ENCODE peak calls at places on chromosome 20, in five cellular contexts. Z is sigmoid colon, F is RWPE1, G is right lobe of liver, M is heart right ventricle. S is an unnamed sample.
A peak's percentile ranks its signal among the peaks of the same experiment; 100 is the strongest.

GRCh38 chr20:59121714-59122376 is 41.8 kb upstream of the ZNF831 start:
- DNase-seq in F (no peak), Z (no peak), G (no peak), M (no peak), S (no peak)

GRCh38 chr20:22562620-22563019 is 21.8 kb downstream of the FOXA2 start:
- DNase-seq in G (no peak), M (no peak), F (no peak), Z (no peak), S (no peak)

GRCh38 chr20:19205999-19206398 is 6.4 kb upstream of the SLC24A3 start:
- DNase-seq in Z (peak; percentile 83), M (peak; percentile 61), G (peak; percentile 76), F (peak; percentile 47), S (peak; percentile 72)

GRCh38 chr20:3226093-3226492 is 12.9 kb downstream of the SLC4A11 start:
- DNase-seq in F (no peak), Z (no peak), G (no peak), M (no peak), S (no peak)

GRCh38 chr20:48728042-48728837 is 99.6 kb downstream of the PREX1 start:
- DNase-seq in M (no peak), Z (peak; percentile 69), F (no peak), G (no peak), S (no peak)

GRCh38 chr20:36322131-36322530 is 16.0 kb downstream of the DLGAP4 start:
- DNase-seq in G (peak; percentile 10), Z (no peak), M (no peak), F (no peak), S (no peak)

GRCh38 chr20:5971203-5971602 is 20.8 kb downstream of the MCM8 start:
- DNase-seq in F (no peak), M (no peak), Z (no peak), G (no peak), S (no peak)

GRCh38 chr20:5073154-5074049 is 46.4 kb downstream of the PCNA start:
- DNase-seq in M (peak; percentile 88), Z (peak; percentile 91), G (peak; percentile 96), F (peak; percentile 80), S (peak; percentile 88)

GRCh38 chr20:4261333-4262284 is 246.3 kb upstream of the RNF24 start:
- DNase-seq in Z (no peak), M (no peak), G (no peak), F (peak; percentile 21), S (no peak)

GRCh38 chr20:60341062-60341461 is 382.8 kb downstream of the CDH26 start:
- DNase-seq in G (no peak), F (no peak), Z (no peak), M (no peak), S (no peak)

GRCh38 chr20:22579119-22579427 is 5.3 kb downstream of the FOXA2 start:
- DNase-seq in F (no peak), M (no peak), G (no peak), Z (no peak), S (no peak)

GRCh38 chr20:56867128-56867527 is 238.0 kb downstream of the TFAP2C start:
- DNase-seq in F (no peak), Z (no peak), G (no peak), M (no peak), S (no peak)

GRCh38 chr20:56872620-56873458 is 243.7 kb downstream of the TFAP2C start:
- DNase-seq in M (no peak), Z (no peak), G (no peak), F (no peak), S (no peak)

GRCh38 chr20:56873836-56874235 is 244.7 kb downstream of the TFAP2C start:
- DNase-seq in M (no peak), G (no peak), F (no peak), Z (no peak), S (no peak)

GRCh38 chr20:56871691-56872090 is 242.6 kb downstream of the TFAP2C start:
- DNase-seq in G (no peak), F (no peak), M (no peak), Z (no peak), S (no peak)

DNA sequence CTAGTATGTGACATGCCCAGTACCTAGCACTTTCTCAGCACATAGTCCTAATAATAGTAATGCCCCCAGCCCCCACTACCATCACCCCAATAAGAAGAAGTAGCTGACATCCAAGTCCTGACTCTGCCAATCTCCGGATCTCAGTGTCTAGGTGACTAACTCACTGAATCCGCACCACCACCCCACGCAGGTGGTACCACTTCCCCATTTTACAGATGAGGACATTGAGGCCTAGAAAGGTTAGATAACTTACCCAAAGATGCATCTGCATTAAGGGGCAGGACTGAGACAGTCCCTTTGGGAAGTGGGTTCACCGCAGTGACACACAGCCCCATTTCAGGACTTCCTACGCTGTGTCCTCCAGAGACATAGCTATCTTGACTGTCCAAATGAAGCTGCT is 241.2 kb downstream of the TFAP2C start:
- DNase-seq in F (no peak), Z (no peak), G (no peak), M (no peak), S (no peak)
- H3K27ac ChIP-seq in F (no peak overlapping the region), Z (no peak overlapping the region), G (no peak overlapping the region), M (no peak overlapping the region), S (no peak overlapping the region)

GRCh38 chr20:44615169-44615791 is 32.9 kb downstream of the PKIG start:
- DNase-seq in Z (no peak), F (no peak), M (peak; percentile 68), G (no peak), S (peak; percentile 56)

GRCh38 chr20:44615876-44616603 is 33.7 kb downstream of the PKIG start:
- DNase-seq in M (no peak), Z (no peak), G (no peak), F (no peak), S (peak; percentile 46)

GRCh38 chr20:44613575-44613974 is 31.2 kb downstream of the PKIG start:
- DNase-seq in F (no peak), G (no peak), M (no peak), Z (no peak), S (no peak)

GRCh38 chr20:44616604-44616964 is 34.2 kb downstream of the PKIG start:
- DNase-seq in F (no peak), G (no peak), M (peak; percentile 68), Z (no peak), S (peak; percentile 68)

GRCh38 chr20:44614525-44614924 is 32.1 kb downstream of the PKIG start:
- DNase-seq in M (peak; percentile 56), F (no peak), Z (peak; percentile 85), G (no peak), S (peak; percentile 69)
- H3K27ac ChIP-seq in M (peak overlapping the region; percentile 84), F (peak overlapping the region; percentile 42), Z (peak overlapping the region; percentile 77), G (no peak overlapping the region), S (peak overlapping the region; percentile 91)

GRCh38 chr20:31604567-31605030 is 490 bp upstream of the ID1 start:
- DNase-seq in F (no peak), G (no peak), Z (no peak), M (no peak), S (no peak)
- H3K27ac ChIP-seq in F (peak overlapping the region; percentile 86), G (peak overlapping the region; percentile 81), Z (peak overlapping the region; percentile 91), M (peak overlapping the region; percentile 93), S (peak overlapping the region; percentile 93)

DNA sequence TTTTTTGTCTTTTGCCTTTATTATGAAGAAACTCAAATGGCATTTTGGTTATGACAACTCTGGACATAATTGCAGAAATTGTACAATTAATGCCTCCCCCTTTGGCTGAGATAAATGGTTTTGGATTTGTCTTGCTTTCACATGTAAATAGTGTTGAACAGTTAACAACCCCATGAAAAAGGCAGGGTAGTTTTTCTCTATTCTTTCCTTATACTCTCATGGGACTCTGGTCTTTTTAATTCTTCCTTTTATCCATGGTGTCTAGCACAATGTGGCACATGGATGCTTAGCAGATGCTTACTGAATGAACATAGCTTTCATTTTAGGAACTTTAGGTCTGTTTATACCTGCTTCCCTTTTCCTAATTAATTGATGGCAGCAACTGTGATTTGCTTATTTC is 75.6 kb downstream of the NCOA3 start:
- DNase-seq in G (no peak), M (no peak), F (no peak), Z (no peak), S (no peak)
- H3K27ac ChIP-seq in G (peak overlapping the region; percentile 55), M (peak overlapping the region; percentile 73), F (no peak overlapping the region), Z (peak overlapping the region; percentile 39), S (peak overlapping the region; percentile 84)

GRCh38 chr20:62364911-62365736 is 2.0 kb downstream of the LAMA5 start:
- DNase-seq in M (peak; percentile 69), G (peak; percentile 49), F (no peak), Z (peak; percentile 91), S (peak; percentile 73)
- H3K27ac ChIP-seq in M (peak overlapping the region; percentile 94), G (no peak overlapping the region), F (peak overlapping the region; percentile 100), Z (peak overlapping the region; percentile 95), S (peak overlapping the region; percentile 97)

DNA sequence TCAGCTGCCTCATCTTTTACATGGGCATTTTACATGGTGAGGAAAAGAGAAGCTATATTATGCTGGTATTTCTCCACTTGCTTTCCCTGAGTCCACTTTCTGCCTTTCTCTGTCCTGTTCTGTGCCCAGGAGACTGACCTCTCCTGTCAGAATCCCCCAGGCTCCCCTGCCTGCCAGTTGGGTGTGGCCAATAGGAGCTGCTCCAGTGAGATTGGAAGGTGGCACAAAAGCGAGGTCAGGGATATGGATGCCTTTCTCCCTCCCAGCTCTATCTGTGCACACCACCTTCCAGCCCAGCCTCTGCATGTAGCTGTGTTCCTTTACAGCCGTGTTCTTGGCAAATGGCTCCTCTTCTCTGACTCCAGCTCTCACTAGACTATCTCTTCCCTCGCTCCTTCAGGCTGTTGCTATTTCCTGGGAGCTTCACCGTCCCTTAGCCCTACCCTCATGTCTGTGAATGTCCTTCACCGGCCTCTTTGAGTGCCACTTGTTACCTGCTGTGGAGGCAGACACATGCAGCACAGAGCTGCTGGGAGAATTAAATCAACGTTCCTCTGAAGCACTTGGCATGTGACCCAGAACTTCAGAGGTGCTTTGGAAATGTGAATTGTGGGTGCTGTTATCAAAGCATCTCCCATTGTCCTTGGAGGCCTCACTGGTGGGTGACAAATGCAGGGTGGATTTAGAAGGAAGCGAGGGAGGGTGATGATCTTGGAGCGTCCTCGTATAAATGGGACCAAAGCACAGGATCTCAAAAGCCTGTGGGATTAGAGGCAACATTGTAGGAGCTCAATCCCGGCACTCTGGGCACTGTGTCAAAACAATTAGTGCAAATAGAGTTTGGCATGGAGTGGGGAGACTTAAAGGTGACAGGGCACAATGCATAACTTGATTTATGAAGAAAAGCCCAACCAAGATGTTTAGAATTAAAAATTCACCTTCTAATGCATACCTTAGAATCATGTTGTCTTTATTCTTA is 28.9 kb upstream of the RALGAPA2 start:
- DNase-seq in Z (no peak), F (no peak), M (no peak), G (no peak), S (no peak)
- H3K27ac ChIP-seq in Z (no peak overlapping the region), F (peak overlapping the region; percentile 64), M (peak overlapping the region; percentile 12), G (no peak overlapping the region), S (no peak overlapping the region)

DNA sequence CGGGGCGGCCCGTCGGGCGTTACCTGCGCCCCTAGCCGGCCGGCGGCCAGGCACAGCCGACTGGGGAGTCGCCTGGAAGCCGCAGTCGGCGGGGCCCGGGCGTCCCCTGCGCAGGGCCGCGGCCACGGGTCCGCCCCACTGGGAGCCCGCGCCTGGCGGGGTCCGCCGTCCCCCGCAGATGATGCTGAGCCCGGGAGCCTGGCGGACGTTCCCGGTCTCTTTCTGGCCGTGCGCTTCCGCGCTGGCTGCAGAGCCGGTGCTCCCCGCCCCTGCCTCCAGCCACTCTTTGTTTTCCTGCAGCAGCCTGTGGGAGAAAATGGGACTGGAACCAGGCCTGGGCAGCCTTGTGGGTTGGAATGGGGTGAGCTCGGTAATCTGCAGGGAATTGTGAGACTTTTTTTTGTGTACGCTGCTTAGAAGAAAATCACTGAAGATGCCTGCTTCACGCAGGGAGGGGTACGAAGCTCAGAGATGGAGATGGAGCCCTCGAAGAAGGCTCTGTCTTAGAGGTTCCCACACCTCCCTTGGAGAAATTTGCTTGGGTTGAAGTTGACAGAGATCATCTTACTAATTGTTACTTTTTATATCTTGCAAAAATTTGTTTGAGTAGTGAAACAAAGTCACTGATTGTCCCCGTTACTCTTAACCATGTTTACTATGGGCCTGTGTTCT is 752 bp downstream of the PYGB start:
- DNase-seq in F (peak; percentile 41), M (no peak), G (no peak), Z (peak; percentile 74), S (peak; percentile 39)
- H3K27ac ChIP-seq in F (peak overlapping the region; percentile 95), M (peak overlapping the region; percentile 95), G (peak overlapping the region; percentile 70), Z (peak overlapping the region; percentile 97), S (peak overlapping the region; percentile 97)

S was measured in left ventricle myocardium inferior.